ENCODE peak calls at places on chromosome 21, in eight cellular contexts. X is AG04450, Y is PC-9, K is uterus, F is astrocyte, E is kidney epithelial cell, U is astrocyte of the spinal cord, R is esophagus squamous epithelium. Q is an unnamed sample.

GRCh38 chr21:25939396-25939761 is 204.6 kb downstream of the GABPA start:
- DNase-seq in U (no peak), F (no peak), R (no peak), K (no peak), Y (no peak), X (no peak), E (no peak), Q (no peak)

GRCh38 chr21:25934771-25935224 is 200.0 kb downstream of the GABPA start:
- DNase-seq in X (peak), U (peak), K (peak), F (peak), R (no peak), E (peak), Y (peak), Q (no peak)

GRCh38 chr21:29258626-29259335 is 39.9 kb upstream of the BACH1 start:
- DNase-seq in E (peak), F (peak), X (peak), K (no peak), R (no peak), U (peak), Y (peak), Q (no peak)

GRCh38 chr21:35512321-35512720 is 463.2 kb upstream of the RUNX1 start:
- DNase-seq in R (no peak), F (no peak), K (no peak), E (no peak), X (no peak), U (no peak), Y (no peak), Q (no peak)

GRCh38 chr21:25733859-25734653 is 648 bp downstream of the ATP5PF start:
- DNase-seq in E (no peak), U (peak), F (peak), X (peak), R (no peak), K (no peak), Y (no peak), Q (no peak)

GRCh38 chr21:33217168-33217567 is 12.6 kb upstream of the IFNAR2 start:
- DNase-seq in K (no peak), X (no peak), E (no peak), R (no peak), Y (no peak), U (no peak), F (no peak), Q (no peak)

GRCh38 chr21:14981246-14981645 is 83.6 kb downstream of the NRIP1 start:
- DNase-seq in X (no peak), F (no peak), E (no peak), U (no peak), R (no peak), K (no peak), Y (no peak), Q (no peak)

GRCh38 chr21:25396135-25396711 is 211.1 kb downstream of the MRPL39 start:
- DNase-seq in F (no peak), R (no peak), U (no peak), Y (no peak), X (no peak), E (no peak), K (no peak), Q (no peak)

GRCh38 chr21:17783003-17783402 is 36.2 kb downstream of the C21orf91 start:
- DNase-seq in R (no peak), Y (no peak), U (no peak), K (no peak), F (no peak), E (no peak), X (no peak), Q (no peak)

GRCh38 chr21:16983425-16983824 is 529.4 kb upstream of the CXADR start:
- DNase-seq in Y (no peak), R (no peak), U (no peak), E (no peak), K (no peak), X (no peak), F (no peak), Q (no peak)

GRCh38 chr21:34883501-34884271 is 165.4 kb downstream of the RUNX1 start:
- DNase-seq in E (no peak), X (no peak), K (no peak), R (no peak), F (no peak), U (peak), Y (no peak), Q (no peak)

GRCh38 chr21:25513810-25514209 is 93.5 kb downstream of the MRPL39 start:
- DNase-seq in K (no peak), E (no peak), U (no peak), Y (no peak), R (no peak), F (no peak), X (no peak), Q (no peak)

GRCh38 chr21:28605138-28605537 is 387.5 kb downstream of the LTN1 start:
- DNase-seq in Y (no peak), E (no peak), R (no peak), U (no peak), K (no peak), X (no peak), F (no peak), Q (no peak)

GRCh38 chr21:46379691-46380090 is 55.7 kb downstream of the PCNT start:
- DNase-seq in K (no peak), E (no peak), R (no peak), X (no peak), Y (no peak), U (no peak), F (no peak), Q (no peak)

GRCh38 chr21:25139390-25139789 is 467.9 kb downstream of the MRPL39 start:
- DNase-seq in Y (no peak), E (no peak), U (no peak), R (no peak), X (no peak), F (no peak), K (no peak), Q (no peak)

GRCh38 chr21:36465481-36465880 is 14.4 kb downstream of the CLDN14 start:
- DNase-seq in K (no peak), X (no peak), F (no peak), R (no peak), E (no peak), Y (no peak), U (no peak), Q (no peak)

GRCh38 chr21:28392436-28392835 is 600.2 kb downstream of the LTN1 start:
- DNase-seq in U (no peak), F (no peak), Y (no peak), K (no peak), R (no peak), X (no peak), E (no peak), Q (no peak)

GRCh38 chr21:25639167-25639921 is at the start of gene JAM2:
- DNase-seq in E (no peak), F (peak), Y (no peak), U (peak), R (no peak), X (no peak), K (peak), Q (peak)

GRCh38 chr21:34850166-34850695 is 181.4 kb downstream of the CLIC6 start:
- DNase-seq in K (no peak), X (no peak), U (no peak), Y (no peak), E (no peak), R (no peak), F (no peak), Q (no peak)

GRCh38 chr21:29719561-29719960 is 220.2 kb downstream of the GRIK1 start:
- DNase-seq in F (no peak), R (no peak), K (no peak), U (no peak), X (no peak), Y (no peak), E (no peak), Q (no peak)

GRCh38 chr21:35215870-35216269 is 166.8 kb upstream of the RUNX1 start:
- DNase-seq in R (no peak), Y (no peak), F (no peak), E (no peak), X (no peak), U (no peak), K (no peak), Q (no peak)

GRCh38 chr21:39650306-39650705 is 37.6 kb downstream of the B3GALT5 start:
- DNase-seq in X (no peak), U (no peak), R (no peak), E (no peak), Y (no peak), K (no peak), F (no peak), Q (no peak)
- TF ChIP-seq CTCF in X (no peak), U (no peak), R (no peak), E (no peak), Y (no peak), K (no peak), F (no peak), Q (no peak)

GRCh38 chr21:41671212-41671762 is 95.6 kb downstream of the RIPK4 start:
- DNase-seq in R (no peak), F (no peak), E (no peak), Y (no peak), X (no peak), K (no peak), U (no peak), Q (no peak)

GRCh38 chr21:41670056-41670805 is 96.6 kb downstream of the RIPK4 start:
- DNase-seq in F (no peak), R (no peak), K (no peak), E (no peak), X (no peak), U (no peak), Y (no peak), Q (no peak)

GRCh38 chr21:41668686-41669532 is 97.9 kb downstream of the RIPK4 start:
- DNase-seq in R (no peak), X (no peak), K (no peak), E (no peak), U (no peak), F (no peak), Y (no peak), Q (no peak)

GRCh38 chr21:41668051-41668541 is 98.8 kb downstream of the RIPK4 start:
- DNase-seq in R (no peak), U (no peak), Y (no peak), X (no peak), K (no peak), E (no peak), F (no peak), Q (no peak)

GRCh38 chr21:41669533-41669830 is 97.4 kb downstream of the RIPK4 start:
- DNase-seq in F (no peak), Y (no peak), R (no peak), U (no peak), X (no peak), E (no peak), K (no peak), Q (no peak)
- TF ChIP-seq CTCF in F (no peak), Y (no peak), R (no peak), U (no peak), X (no peak), E (no peak), K (no peak), Q (no peak)

GRCh38 chr21:24042687-24043086 is 1564.6 kb downstream of the MRPL39 start:
- DNase-seq in Y (no peak), K (no peak), F (no peak), E (no peak), U (no peak), X (no peak), R (no peak), Q (no peak)

GRCh38 chr21:24050233-24050632 is 1557.0 kb downstream of the MRPL39 start:
- DNase-seq in R (no peak), Y (no peak), X (no peak), U (no peak), E (no peak), K (no peak), F (no peak), Q (no peak)

GRCh38 chr21:24045373-24045772 is 1561.9 kb downstream of the MRPL39 start:
- DNase-seq in U (no peak), K (no peak), Y (no peak), F (no peak), X (no peak), E (no peak), R (no peak), Q (no peak)

GRCh38 chr21:24046816-24047443 is 1560.4 kb downstream of the MRPL39 start:
- DNase-seq in R (no peak), K (no peak), E (no peak), F (no peak), Y (no peak), U (peak), X (no peak), Q (no peak)

GRCh38 chr21:24045775-24046215 is 1561.5 kb downstream of the MRPL39 start:
- DNase-seq in R (no peak), X (peak), U (peak), F (peak), K (peak), Y (no peak), E (peak), Q (no peak)
- TF ChIP-seq CTCF in R (no peak), X (peak), U (peak), F (peak), K (peak), Y (no peak), E (peak), Q (no peak)

GRCh38 chr21:44939532-44940115 is at the start of gene SLX9:
- DNase-seq in E (peak), F (peak), U (peak), R (no peak), Y (peak), X (peak), K (peak), Q (peak)
- TF ChIP-seq CTCF in E (no peak), F (no peak), U (no peak), R (no peak), Y (no peak), X (no peak), K (peak), Q (no peak)

GRCh38 chr21:26966360-26966977 is 419 bp downstream of the ADAMTS5 start:
- DNase-seq in Y (no peak), F (peak), X (no peak), E (no peak), K (peak), R (no peak), U (peak), Q (no peak)
- TF ChIP-seq CTCF in Y (no peak), F (no peak), X (no peak), E (no peak), K (no peak), R (no peak), U (no peak), Q (no peak)

GRCh38 chr21:21463456-21463855 is 465.2 kb downstream of the NCAM2 start:
- DNase-seq in U (no peak), E (no peak), F (no peak), X (no peak), K (no peak), R (no peak), Y (no peak), Q (no peak)

GRCh38 chr21:21460979-21461378 is 462.8 kb downstream of the NCAM2 start:
- DNase-seq in K (no peak), X (no peak), E (no peak), R (no peak), U (no peak), F (no peak), Y (no peak), Q (no peak)

GRCh38 chr21:21457077-21457476 is 458.9 kb downstream of the NCAM2 start:
- DNase-seq in X (no peak), R (no peak), E (no peak), U (no peak), F (no peak), K (no peak), Y (no peak), Q (no peak)

GRCh38 chr21:21458124-21458631 is 460.0 kb downstream of the NCAM2 start:
- DNase-seq in R (no peak), F (no peak), Y (no peak), U (no peak), K (no peak), E (no peak), X (no peak), Q (no peak)
- TF ChIP-seq CTCF in R (no peak), F (no peak), Y (no peak), U (no peak), K (no peak), E (no peak), X (no peak), Q (no peak)

DNA sequence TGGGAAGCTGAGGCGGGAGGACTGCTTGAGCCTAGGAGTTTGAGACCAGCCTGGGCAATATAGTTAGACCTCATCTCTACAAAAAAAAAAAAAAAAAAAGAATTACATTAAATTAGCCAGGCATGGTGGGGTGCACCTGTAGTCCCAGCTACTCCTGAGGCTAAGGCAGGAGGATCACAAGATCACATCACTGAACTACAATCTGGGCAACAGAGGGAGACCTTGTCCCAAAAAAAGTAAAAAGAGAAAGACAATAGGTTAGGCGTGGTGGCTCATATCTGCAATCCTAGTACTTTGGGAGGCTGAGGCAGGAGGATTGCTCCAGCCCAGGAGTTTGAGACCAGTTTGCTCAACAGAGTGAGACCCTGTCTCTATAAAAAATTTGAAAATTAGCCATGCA is 130.3 kb downstream of the TIAM1 start:
- DNase-seq in K (no peak), X (no peak), Y (no peak), E (no peak), F (no peak), U (no peak), R (no peak), Q (no peak)
- TF ChIP-seq CTCF in K (no peak), X (peak), Y (no peak), E (no peak), F (no peak), U (no peak), R (no peak), Q (no peak)

DNA sequence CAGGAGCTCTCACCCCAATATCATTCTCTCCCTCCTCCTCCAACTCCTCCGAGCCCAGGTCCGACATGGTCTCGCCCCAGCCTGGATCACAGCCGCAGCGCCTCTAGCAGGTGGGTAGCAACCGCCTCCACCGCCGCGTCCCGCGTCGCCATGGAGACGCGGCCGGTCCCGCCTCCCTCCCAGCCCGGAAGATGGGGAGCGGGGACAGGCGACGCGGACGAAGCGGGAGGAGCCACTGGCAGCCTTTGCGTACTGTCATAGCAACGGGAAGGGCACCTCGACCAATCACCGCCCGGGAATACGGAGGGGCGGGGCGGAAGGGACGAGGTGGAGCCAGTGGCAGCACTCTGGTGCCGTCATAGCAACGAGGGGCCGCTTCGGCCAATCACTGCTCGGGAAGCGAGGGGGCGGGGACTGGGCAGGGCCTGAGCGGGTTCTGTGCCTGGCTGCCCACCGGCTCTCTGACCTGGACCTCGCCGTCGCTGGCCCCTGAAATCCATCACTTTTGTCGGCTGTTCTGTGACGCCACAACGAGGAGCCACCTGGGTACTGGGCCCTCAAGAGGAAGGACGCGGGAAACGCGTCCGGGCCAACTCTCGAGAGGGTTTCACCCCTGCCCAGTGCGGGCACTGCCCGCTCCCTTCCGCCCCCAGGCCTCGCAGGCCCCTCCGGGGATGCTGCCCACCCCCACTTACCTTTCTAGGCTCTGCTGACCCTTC is at the start of gene RSPH1:
- DNase-seq in Y (peak), E (peak), U (peak), R (peak), X (peak), F (peak), K (peak), Q (peak)
- TF ChIP-seq CTCF in Y (no peak), E (no peak), U (no peak), R (no peak), X (no peak), F (no peak), K (no peak), Q (no peak)

DNA sequence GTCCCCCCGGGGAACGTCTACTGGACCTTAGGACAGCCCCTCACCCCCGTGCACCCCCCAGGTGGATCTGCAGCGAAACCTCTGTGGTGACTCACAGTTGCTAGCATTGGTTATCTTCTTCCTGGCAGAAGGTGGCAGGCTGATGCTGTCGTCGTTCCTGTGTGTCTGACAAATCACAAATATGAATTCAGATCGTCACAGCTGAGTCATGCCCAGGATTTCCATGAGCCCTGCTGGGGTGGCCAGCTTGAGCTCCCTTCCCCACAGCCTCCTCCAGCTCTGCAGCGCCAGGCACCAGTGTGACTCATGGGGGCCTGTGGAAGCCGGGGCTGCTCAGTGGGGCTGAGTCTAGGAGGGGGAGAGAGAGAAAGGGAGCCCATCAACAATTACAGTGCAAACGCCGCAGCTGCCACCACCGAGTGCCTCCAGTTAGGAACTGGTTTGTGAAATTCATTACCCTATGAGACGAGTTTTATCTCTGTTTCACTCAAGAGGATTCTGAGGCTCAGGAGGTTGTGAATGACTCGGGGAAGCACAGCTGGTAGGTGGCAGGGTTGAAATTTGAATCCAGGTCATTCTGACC is 197.9 kb downstream of the DYRK1A start:
- DNase-seq in U (peak), E (peak), X (peak), K (peak), Y (peak), F (peak), R (peak), Q (peak)
- TF ChIP-seq CTCF in U (no peak), E (no peak), X (no peak), K (no peak), Y (no peak), F (no peak), R (no peak), Q (no peak)

DNA sequence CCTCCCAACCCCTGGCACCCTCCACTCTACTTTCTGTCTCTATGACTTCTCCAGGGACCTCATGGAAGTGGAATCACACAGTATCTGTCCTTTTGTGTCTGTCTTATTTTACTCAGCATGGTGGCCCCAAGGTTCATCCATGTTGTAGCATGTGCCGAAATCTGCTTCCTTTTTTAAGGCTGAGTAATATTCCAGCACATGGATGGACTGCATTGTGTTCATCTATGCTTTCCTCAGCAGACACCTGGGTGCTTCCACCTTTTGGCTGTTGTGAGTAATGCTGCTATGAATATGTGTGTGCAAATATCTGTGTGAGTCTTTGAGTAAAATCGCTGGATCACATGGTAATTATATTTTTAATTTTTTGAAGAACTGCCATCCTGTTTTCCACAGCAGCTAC is 1.6 kb upstream of the PFKL start:
- DNase-seq in U (no peak), E (no peak), K (no peak), R (no peak), Y (no peak), F (no peak), X (no peak), Q (no peak)
- TF ChIP-seq CTCF in U (peak), E (peak), K (no peak), R (no peak), Y (no peak), F (no peak), X (peak), Q (no peak)

Q was measured in natural killer cell.